ENCODE peak calls at places on chromosomes 7 and 10, in six cellular contexts. P, Z, V, B, Y and W are unnamed samples. For H3F3A, the result is how much of the 10 kb centered on the place peaks cover.

GRCh38 chr7:42137431-42137830 is 99.6 kb downstream of the GLI3 start:
- DNase-seq in B (no peak), Y (no peak), P (no peak), V (no peak), Z (no peak), W (no peak)

GRCh38 chr10:98331888-98332287 is 63.9 kb upstream of the LOXL4 start:
- DNase-seq in V (no peak), B (no peak), Y (peak), Z (no peak), P (peak), W (peak)

GRCh38 chr10:114938818-114939193 is 811 bp downstream of the TRUB1 start:
- DNase-seq in P (peak), Z (no peak), V (no peak), Y (no peak), B (peak), W (no peak)

GRCh38 chr10:87619705-87620104 is 40.0 kb upstream of the PAPSS2 start:
- DNase-seq in B (no peak), V (no peak), Y (no peak), P (peak), Z (peak), W (no peak)

GRCh38 chr10:28548781-28549498 is 16.0 kb downstream of the WAC start:
- DNase-seq in Z (no peak), Y (no peak), B (no peak), V (no peak), P (no peak), W (no peak)

GRCh38 chr10:88794731-88795130 is 7.8 kb upstream of the LIPM start:
- DNase-seq in Y (no peak), B (no peak), V (no peak), Z (no peak), P (peak), W (no peak)

GRCh38 chr7:159083001-159083697 is 61.5 kb downstream of the VIPR2 start:
- DNase-seq in Y (no peak), B (no peak), Z (no peak), P (no peak), V (no peak), W (no peak)

GRCh38 chr10:119131512-119132240 is 27.8 kb downstream of the DENND10 start:
- DNase-seq in P (peak), Y (no peak), Z (no peak), B (peak), V (no peak), W (no peak)

GRCh38 chr7:155452505-155453295 is 5.2 kb upstream of the EN2 start:
- DNase-seq in Z (no peak), Y (no peak), V (no peak), B (no peak), P (no peak), W (no peak)

GRCh38 chr7:2460641-2461040 is 15.6 kb downstream of the GRIFIN start:
- DNase-seq in V (no peak), P (no peak), B (no peak), Y (no peak), Z (no peak), W (no peak)

GRCh38 chr7:40640566-40640965 is 505.8 kb downstream of the SUGCT start:
- DNase-seq in Z (no peak), V (no peak), Y (no peak), P (no peak), B (no peak), W (no peak)

GRCh38 chr7:70426249-70426880 is 705.6 kb upstream of the GALNT17 start:
- DNase-seq in Y (no peak), P (no peak), B (peak), V (peak), Z (no peak), W (no peak)

GRCh38 chr7:99740573-99741437 is 5.8 kb upstream of the CYP3A7 start:
- DNase-seq in B (no peak), Z (no peak), P (peak), Y (no peak), V (no peak), W (no peak)

GRCh38 chr7:19405546-19405945 is 260.3 kb upstream of the FERD3L start:
- DNase-seq in P (peak), Y (no peak), Z (peak), B (no peak), V (no peak), W (no peak)

GRCh38 chr7:131898418-131898817 is 342.0 kb upstream of the PODXL start:
- DNase-seq in V (no peak), Y (no peak), P (peak), Z (peak), B (no peak), W (no peak)

GRCh38 chr7:50838675-50839377 is 56.1 kb upstream of the GRB10 start:
- DNase-seq in V (no peak), B (no peak), Z (peak), P (peak), Y (no peak), W (no peak)

GRCh38 chr7:33842141-33842540 is 63.2 kb upstream of the BMPER start:
- DNase-seq in Z (no peak), V (no peak), B (no peak), Y (no peak), P (no peak), W (no peak)

GRCh38 chr7:70710011-70710480 is 421.9 kb upstream of the GALNT17 start:
- DNase-seq in P (peak), V (no peak), Y (no peak), B (no peak), Z (no peak), W (no peak)

GRCh38 chr7:2173184-2173827 is 59.4 kb downstream of the MAD1L1 start:
- DNase-seq in V (peak), P (no peak), B (no peak), Z (no peak), Y (no peak), W (no peak)

GRCh38 chr10:79446451-79447020 is 1.1 kb upstream of the ZCCHC24 start:
- DNase-seq in P (peak), Y (peak), Z (peak), V (peak), B (no peak), W (peak)

GRCh38 chr7:102152672-102153585 is 133.7 kb upstream of the SH2B2 start:
- DNase-seq in Z (peak), P (peak), Y (peak), B (no peak), V (no peak), W (peak)

GRCh38 chr10:72089618-72090017 is 1.3 kb upstream of the SPOCK2 start:
- DNase-seq in V (no peak), Y (no peak), B (no peak), P (no peak), Z (no peak), W (no peak)

GRCh38 chr10:110547139-110547761 is 20.2 kb upstream of the SMC3 start:
- DNase-seq in V (peak), Y (peak), P (peak), B (peak), Z (peak), W (peak)

GRCh38 chr7:47461161-47461560 is 120.8 kb downstream of the TNS3 start:
- DNase-seq in Y (no peak), P (peak), B (no peak), V (no peak), Z (no peak), W (no peak)

GRCh38 chr10:10519674-10520073 is 498.0 kb upstream of the CELF2 start:
- DNase-seq in B (no peak), Y (no peak), V (no peak), P (no peak), Z (no peak), W (no peak)

GRCh38 chr7:158549834-158550700 is 37.6 kb downstream of the PTPRN2 start:
- DNase-seq in V (no peak), B (no peak), Y (no peak), P (no peak), Z (no peak), W (no peak)

GRCh38 chr10:1603181-1603580 is 134.1 kb downstream of the ADARB2 start:
- DNase-seq in V (no peak), Y (no peak), P (no peak), Z (no peak), B (no peak), W (no peak)

GRCh38 chr10:68897336-68897741 is 3.8 kb upstream of the DDX50 start:
- DNase-seq in B (peak), V (peak), Z (peak), P (peak), Y (peak), W (peak)

GRCh38 chr10:118349235-118349634 is 7.1 kb upstream of the FAM204A start:
- DNase-seq in P (no peak), Z (no peak), B (no peak), Y (no peak), V (no peak), W (no peak)

GRCh38 chr10:20885678-20886077 is 11.4 kb downstream of the NEBL start:
- DNase-seq in B (peak), Z (peak), Y (no peak), P (no peak), V (no peak), W (no peak)

GRCh38 chr10:118166951-118167350 is 120.2 kb upstream of the RAB11FIP2 start:
- DNase-seq in P (peak), Z (no peak), B (no peak), V (no peak), Y (no peak), W (no peak)

GRCh38 chr10:93818086-93818485 is 60.4 kb downstream of the LGI1 start:
- DNase-seq in Y (no peak), V (peak), P (no peak), Z (no peak), B (no peak), W (no peak)

GRCh38 chr7:128893251-128894100 is 17.0 kb downstream of the KCP start:
- DNase-seq in V (peak), B (no peak), P (no peak), Z (peak), Y (no peak), W (no peak)

GRCh38 chr7:48384180-48384752 is 213.0 kb downstream of the ABCA13 start:
- DNase-seq in Z (no peak), V (no peak), B (no peak), P (no peak), Y (no peak), W (peak)

GRCh38 chr10:30755474-30755873 is 125.9 kb upstream of the LYZL2 start:
- DNase-seq in Y (no peak), P (peak), V (no peak), Z (no peak), B (no peak), W (no peak)
- TF ChIP-seq EZH2phosphoT487 in Y (no peak), P (no peak), V (no peak), Z (no peak), B (no peak), W (no peak)

GRCh38 chr10:112815238-112816032 is 134.6 kb upstream of the TCF7L2 start:
- DNase-seq in B (no peak), Z (peak), P (peak), V (no peak), Y (no peak), W (no peak)
- H3F3A ChIP-seq in B (under half), Z (under half), P (half or more), V (under half), Y (under half), W (under half)

DNA sequence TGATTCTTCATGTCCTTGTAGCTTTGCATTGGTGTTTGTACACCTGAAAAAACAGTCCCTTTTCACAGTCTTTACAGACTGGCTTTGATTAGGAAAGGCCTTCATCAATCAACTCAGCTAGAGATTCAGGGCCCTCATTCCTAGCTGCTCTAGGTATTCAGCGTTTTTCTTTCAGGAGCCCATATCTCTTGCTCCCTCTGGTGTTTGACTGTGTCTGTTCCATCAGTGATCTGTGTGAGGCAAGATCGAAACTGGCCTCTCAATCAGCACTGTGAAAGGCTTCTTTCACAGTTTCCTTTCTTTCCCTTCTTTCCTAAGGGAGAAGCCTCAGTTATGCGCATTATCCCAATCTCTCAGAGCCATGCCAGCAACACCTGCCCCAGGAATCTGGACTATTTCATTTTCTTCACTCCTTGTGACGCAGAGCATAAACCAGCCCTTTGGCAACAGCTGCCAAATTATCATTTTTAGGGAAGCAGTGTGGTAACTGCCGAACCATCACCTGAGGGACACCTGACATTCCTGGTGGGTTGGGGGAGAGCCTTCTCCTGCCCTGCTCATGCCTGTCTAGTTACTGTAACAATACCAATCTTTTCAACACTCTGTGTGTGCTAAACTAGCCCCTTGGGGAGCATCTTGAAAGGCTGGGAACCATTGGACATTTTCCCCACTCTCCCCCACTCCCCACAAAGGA is 75.7 kb upstream of the CCDC71L start:
- DNase-seq in Y (peak), V (peak), Z (peak), B (peak), P (peak), W (peak)
- TF ChIP-seq EZH2phosphoT487 in Y (no peak), V (no peak), Z (no peak), B (no peak), P (no peak), W (no peak)

GRCh38 chr7:55121249-55121648 is 102.4 kb downstream of the EGFR start:
- DNase-seq in Z (no peak), V (no peak), B (no peak), P (no peak), Y (no peak), W (no peak)

GRCh38 chr7:55122263-55122662 is 103.4 kb downstream of the EGFR start:
- DNase-seq in V (no peak), P (no peak), Z (no peak), Y (no peak), B (no peak), W (no peak)

GRCh38 chr7:55120074-55120473 is 101.3 kb downstream of the EGFR start:
- DNase-seq in B (no peak), Y (no peak), V (no peak), P (no peak), Z (no peak), W (no peak)

GRCh38 chr7:55119571-55119970 is 100.8 kb downstream of the EGFR start:
- DNase-seq in P (no peak), B (no peak), V (no peak), Z (no peak), Y (no peak), W (no peak)

GRCh38 chr7:55120501-55121198 is 101.8 kb downstream of the EGFR start:
- DNase-seq in P (peak), V (no peak), Z (peak), B (no peak), Y (no peak), W (no peak)
- H3F3A ChIP-seq in P (half or more), V (under half), Z (under half), B (under half), Y (under half), W (under half)

DNA sequence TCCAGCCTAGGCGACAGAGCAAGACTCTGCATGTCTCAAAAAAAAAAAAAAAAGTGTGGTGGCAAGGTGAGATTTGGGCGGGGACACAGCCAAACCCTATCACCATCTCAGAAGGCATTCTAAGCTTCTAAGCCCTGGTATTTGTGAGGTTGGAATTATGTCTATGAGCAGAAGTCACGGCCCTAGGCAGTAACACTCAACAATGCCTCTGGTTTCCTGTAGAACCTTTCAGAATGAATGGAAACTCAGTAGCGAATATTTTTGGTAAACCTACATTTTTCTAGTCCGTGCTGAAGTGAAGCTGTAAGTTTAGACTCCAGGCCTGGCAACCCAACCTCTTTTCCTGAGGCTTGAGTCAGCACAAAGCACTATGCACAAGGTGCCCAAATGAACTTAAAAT is 88.3 kb downstream of the FAM107B start:
- DNase-seq in P (no peak), V (no peak), B (peak), Y (no peak), Z (no peak), W (no peak)
- TF ChIP-seq EZH2phosphoT487 in P (no peak), V (no peak), B (no peak), Y (no peak), Z (no peak), W (no peak)

GRCh38 chr7:54995631-54996340 is 23.0 kb upstream of the EGFR start:
- DNase-seq in Z (peak), B (no peak), V (no peak), P (peak), Y (no peak), W (no peak)
- H3F3A ChIP-seq in Z (under half), B (under half), V (under half), P (under half), Y (under half), W (under half)

GRCh38 chr10:523925-524324 is 165.5 kb downstream of the DIP2C start:
- DNase-seq in Z (no peak), P (no peak), B (no peak), V (peak), Y (no peak), W (no peak)
- TF ChIP-seq EZH2phosphoT487 in Z (no peak), P (no peak), B (no peak), V (no peak), Y (no peak), W (no peak)